ENCODE peak calls at places on chromosomes 11 and 22, in five cellular contexts. W is mammary epithelial cell, G is hepatocyte, J is breast epithelium, F is progenitor cell of endocrine pancreas. K is an unnamed sample.

GRCh38 chr11:13261600-13262061 is 16.0 kb upstream of the BMAL1 start:
- DNase-seq in W (peak), G (no peak), J (peak), F (no peak), K (no peak)

GRCh38 chr11:95338430-95338991 is 107.5 kb upstream of the SESN3 start:
- DNase-seq in W (no peak), G (peak), J (peak), F (no peak), K (peak)

GRCh38 chr22:43346521-43346929 is 3.4 kb upstream of the SCUBE1 start:
- DNase-seq in W (peak), G (peak), J (peak), F (peak), K (peak)

GRCh38 chr11:8814209-8814922 is 96.6 kb upstream of the AKIP1 start:
- DNase-seq in W (peak), G (peak), J (no peak), F (no peak), K (no peak)

GRCh38 chr11:58898106-58898505 is 41.2 kb upstream of the GLYATL1 start:
- DNase-seq in W (no peak), G (no peak), J (no peak), F (no peak), K (no peak)

GRCh38 chr11:2942872-2943710 is 13.9 kb upstream of the PHLDA2 start:
- DNase-seq in W (no peak), G (no peak), J (no peak), F (no peak), K (no peak)

GRCh38 chr22:38872831-38873248 is 824 bp upstream of the CBX6 start:
- DNase-seq in W (no peak), G (peak), J (peak), F (peak), K (peak)

GRCh38 chr22:40204331-40205116 is 26.8 kb downstream of the TNRC6B start:
- DNase-seq in W (no peak), G (no peak), J (no peak), F (no peak), K (no peak)

GRCh38 chr22:41565403-41566054 is 4.7 kb downstream of the CSDC2 start:
- DNase-seq in W (peak), G (peak), J (no peak), F (no peak), K (no peak)

GRCh38 chr11:47912843-47913437 is 64.8 kb upstream of the NUP160 start:
- DNase-seq in W (no peak), G (no peak), J (no peak), F (no peak), K (no peak)

GRCh38 chr11:46367244-46367915 is 14.1 kb upstream of the MDK start:
- DNase-seq in W (no peak), G (peak), J (no peak), F (peak), K (no peak)

GRCh38 chr22:42236268-42236667 is 34.2 kb downstream of the TCF20 start:
- DNase-seq in W (no peak), G (no peak), J (no peak), F (no peak), K (no peak)

GRCh38 chr22:49838771-49839717 is 11.4 kb upstream of the BRD1 start:
- DNase-seq in W (peak), G (no peak), J (no peak), F (no peak), K (no peak)

GRCh38 chr22:20552450-20552894 is 45.1 kb downstream of the MED15 start:
- DNase-seq in W (no peak), G (peak), J (peak), F (no peak), K (no peak)

GRCh38 chr22:36811094-36811797 is 5.6 kb downstream of the PVALB start:
- DNase-seq in W (no peak), G (no peak), J (no peak), F (no peak), K (no peak)

GRCh38 chr11:58963551-58964075 is 24.3 kb downstream of the GLYATL1 start:
- DNase-seq in W (peak), G (peak), J (peak), F (peak), K (no peak)

GRCh38 chr11:134463716-134464115 is 51.7 kb upstream of the B3GAT1 start:
- DNase-seq in W (no peak), G (no peak), J (no peak), F (no peak), K (no peak)

DNA sequence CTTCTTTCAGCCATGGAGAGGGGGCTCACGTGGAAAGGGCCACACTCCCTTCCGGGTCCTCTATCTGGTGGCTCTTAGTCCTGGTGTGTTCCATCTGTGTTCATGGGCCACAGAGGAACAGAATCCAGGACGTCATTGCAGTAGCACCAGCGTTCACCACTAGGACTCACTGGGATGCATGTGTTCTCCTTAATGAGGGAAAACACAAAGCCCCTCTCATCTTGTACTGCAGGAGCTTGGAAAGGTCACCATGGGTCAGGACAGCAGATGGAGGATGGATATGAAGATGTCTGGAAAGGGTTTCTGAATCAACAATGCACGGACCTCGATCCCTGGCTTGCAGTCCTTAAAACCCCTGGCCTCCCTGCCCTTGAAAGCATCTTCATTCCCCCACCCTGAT is 113.8 kb upstream of the THY1 start:
- DNase-seq in W (no peak), G (no peak), J (no peak), F (no peak), K (no peak)
- TF ChIP-seq CTCF in W (no peak), G (no peak), J (no peak), F (no peak), K (no peak)

GRCh38 chr11:19493446-19493845 is 219.2 kb upstream of the NAV2 start:
- DNase-seq in W (no peak), G (no peak), J (no peak), F (no peak), K (no peak)
- TF ChIP-seq CTCF in W (no peak), G (no peak), J (no peak), F (no peak), K (no peak)

DNA sequence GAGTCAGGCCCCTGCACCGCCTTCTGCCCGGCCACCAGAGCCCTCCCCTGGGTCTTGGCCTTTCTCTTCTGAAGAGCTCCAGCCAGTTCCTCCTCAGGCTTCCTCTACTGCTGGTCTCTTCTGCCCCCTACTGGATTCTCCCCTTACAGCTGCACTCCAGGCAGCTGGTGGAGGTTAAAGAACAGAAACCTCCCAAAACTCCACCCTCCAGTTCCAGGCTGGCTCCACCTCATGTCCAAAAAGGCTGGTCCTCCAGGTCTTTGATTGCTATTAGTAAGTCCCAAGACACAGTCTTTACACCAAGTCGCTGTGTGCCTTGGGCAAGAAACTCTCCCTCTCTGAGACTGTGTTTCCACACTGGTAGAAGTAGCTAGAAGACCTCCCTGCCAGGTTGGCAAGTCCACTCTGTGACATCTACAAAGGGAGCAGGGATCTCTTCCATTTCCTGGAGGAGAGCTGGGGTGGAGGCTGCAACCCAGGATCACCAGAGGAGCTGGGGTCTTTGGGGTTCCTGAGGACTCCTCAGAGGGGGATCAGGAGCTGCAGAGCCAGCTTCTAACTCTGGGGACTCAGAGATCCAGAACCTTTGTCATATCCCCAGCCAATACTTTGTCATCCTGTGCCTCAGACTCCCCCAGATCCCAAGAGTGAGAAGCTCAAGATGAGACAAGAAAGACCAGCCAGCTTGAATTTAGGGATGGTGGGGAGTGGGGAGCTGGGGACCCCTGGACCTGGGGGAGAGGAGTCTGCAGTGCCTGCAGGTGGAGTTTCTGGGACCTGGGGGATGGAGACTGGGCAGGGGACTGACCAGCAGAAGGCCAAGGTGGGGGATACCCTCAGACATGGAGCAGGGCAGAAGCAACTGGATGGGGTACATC is 3.4 kb upstream of the IGLL5 start:
- DNase-seq in W (peak), G (peak), J (peak), F (peak), K (no peak)
- TF ChIP-seq CTCF in W (peak), G (peak), J (peak), F (peak), K (peak)

GRCh38 chr11:22677153-22677890 is 10.9 kb downstream of the GAS2 start:
- DNase-seq in W (no peak), G (no peak), J (no peak), F (no peak), K (no peak)

GRCh38 chr11:22669368-22669767 is 3.0 kb downstream of the GAS2 start:
- DNase-seq in W (no peak), G (no peak), J (no peak), F (no peak), K (no peak)

GRCh38 chr11:22671751-22672150 is 5.3 kb downstream of the GAS2 start:
- DNase-seq in W (no peak), G (no peak), J (no peak), F (no peak), K (no peak)

GRCh38 chr11:22670803-22671202 is 4.4 kb downstream of the GAS2 start:
- DNase-seq in W (peak), G (peak), J (no peak), F (no peak), K (no peak)

DNA sequence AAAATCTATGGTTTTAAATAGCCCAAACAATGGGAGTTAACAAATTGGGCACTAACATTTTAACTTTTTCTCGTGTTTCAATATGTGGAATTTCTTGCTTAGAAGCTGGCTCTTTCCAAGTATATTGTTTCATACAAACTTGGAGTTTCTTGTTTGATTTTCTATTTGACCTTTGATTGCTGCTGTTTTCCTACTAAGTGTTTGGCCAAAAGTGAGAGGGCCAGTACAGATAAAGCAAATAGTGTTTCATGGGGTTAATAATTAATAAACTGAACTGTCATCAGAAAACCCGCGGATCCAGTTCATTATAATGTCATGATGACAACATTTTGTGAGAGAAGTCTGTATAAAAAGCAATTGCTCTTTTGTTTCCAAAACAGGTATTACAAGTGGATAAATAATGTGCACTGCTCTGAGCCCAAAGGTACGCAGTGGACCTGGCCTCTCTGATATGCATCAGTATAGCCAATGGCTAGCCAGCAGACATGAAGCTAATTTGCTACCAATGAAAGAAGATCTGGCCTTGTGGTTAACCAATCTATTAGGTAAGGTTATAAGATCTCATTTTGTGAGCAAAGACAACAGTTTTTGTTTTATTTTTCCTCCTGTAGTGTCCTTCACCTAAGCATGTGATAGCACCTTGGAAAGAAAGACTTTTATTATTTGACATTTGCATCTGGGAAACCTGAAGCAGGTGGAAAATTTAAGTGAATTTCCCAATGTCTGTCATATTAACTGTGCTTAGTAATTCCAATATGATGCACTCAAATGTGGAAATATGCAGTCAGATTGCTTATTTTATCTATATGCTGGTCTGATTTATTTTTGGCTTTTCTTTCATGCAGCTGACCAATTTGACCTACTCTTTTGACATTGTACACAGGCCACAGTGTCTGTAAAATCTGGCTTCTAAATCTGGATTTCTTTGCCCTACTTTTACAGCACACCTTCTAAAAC is 8.3 kb downstream of the GAS2 start:
- DNase-seq in W (no peak), G (peak), J (no peak), F (no peak), K (no peak)
- TF ChIP-seq CTCF in W (no peak), G (no peak), J (no peak), F (no peak), K (no peak)

GRCh38 chr11:63906585-63906984 is 10.4 kb downstream of the RCOR2 start:
- DNase-seq in W (no peak), G (peak), J (no peak), F (no peak), K (no peak)
- TF ChIP-seq CTCF in W (peak), G (peak), J (no peak), F (peak), K (no peak)